ENCODE peak calls at places on chromosomes 3 and 15, in five cellular contexts. T is NAMALWA; A is activated CD8-positive, alpha-beta memory T cell treated with anti-CD3 and anti-CD28 coated beads for 1 hour; S is astrocyte of the spinal cord; I is AML-193. N is an unnamed sample.

GRCh38 chr3:15858547-15859506 is 61.0 kb upstream of the ANKRD28 start:
- DNase-seq in A (peak), I (peak), S (no peak), T (peak), N (no peak)

GRCh38 chr15:38176155-38176554 is 76.5 kb upstream of the SPRED1 start:
- DNase-seq in A (no peak), I (no peak), S (peak), T (no peak), N (no peak)

GRCh38 chr3:24591661-24592555 is 97.3 kb upstream of the THRB start:
- DNase-seq in T (no peak), I (no peak), A (no peak), S (no peak), N (no peak)

GRCh38 chr3:123046262-123046873 is 18.8 kb upstream of the SEMA5B start:
- DNase-seq in A (no peak), T (no peak), S (no peak), I (no peak), N (no peak)

GRCh38 chr3:194142156-194142910 is 6.4 kb downstream of the HES1 start:
- DNase-seq in S (no peak), T (no peak), A (no peak), I (peak), N (peak)

GRCh38 chr3:155449613-155450267 is 156.3 kb upstream of the STRIT1 start:
- DNase-seq in A (no peak), I (no peak), S (peak), T (no peak), N (no peak)

GRCh38 chr3:136750209-136750921 is 1.8 kb downstream of the STAG1 start:
- DNase-seq in S (peak), T (peak), I (peak), A (no peak), N (no peak)

GRCh38 chr15:78638658-78639314 is 2.2 kb downstream of the CHRNB4 start:
- DNase-seq in I (peak), T (peak), A (no peak), S (peak), N (no peak)

GRCh38 chr15:77417642-77418041 is 2.3 kb downstream of the PEAK1 start:
- DNase-seq in A (no peak), T (no peak), S (no peak), I (no peak), N (no peak)

GRCh38 chr15:87619161-87619960 is 637.2 kb downstream of the NTRK3 start:
- DNase-seq in I (no peak), A (no peak), T (no peak), S (peak), N (no peak)

GRCh38 chr15:70596354-70597055 is 166.9 kb downstream of the UACA start:
- DNase-seq in A (no peak), T (no peak), S (peak), I (no peak), N (no peak)

GRCh38 chr3:143571548-143571947 is 276.7 kb downstream of the SLC9A9 start:
- DNase-seq in T (no peak), S (peak), A (no peak), I (no peak), N (no peak)

GRCh38 chr3:186964629-186965028 is 34.3 kb downstream of the ST6GAL1 start:
- DNase-seq in A (no peak), I (no peak), S (no peak), T (no peak), N (no peak)

GRCh38 chr3:17175187-17175839 is 290.6 kb downstream of the PLCL2 start:
- DNase-seq in A (no peak), S (peak), I (no peak), T (no peak), N (no peak)

GRCh38 chr3:15694628-15695027 is 93.1 kb downstream of the BTD start:
- DNase-seq in S (no peak), T (no peak), I (no peak), A (no peak), N (no peak)

GRCh38 chr3:58175429-58176184 is 35.2 kb downstream of the DNASE1L3 start:
- DNase-seq in A (no peak), S (peak), T (no peak), I (no peak), N (no peak)

GRCh38 chr15:90816401-90817116 is 51.8 kb upstream of the FURIN start:
- DNase-seq in A (no peak), T (no peak), I (no peak), S (no peak), N (no peak)

GRCh38 chr15:39323706-39324105 is 257.2 kb upstream of the THBS1 start:
- DNase-seq in A (no peak), S (no peak), T (no peak), I (no peak), N (no peak)

GRCh38 chr15:100266166-100266565 is 75.6 kb downstream of the ADAMTS17 start:
- DNase-seq in S (no peak), I (no peak), A (no peak), T (no peak), N (no peak)

GRCh38 chr15:56767315-56767714 is 34.0 kb upstream of the ZNF280D start:
- DNase-seq in T (no peak), S (no peak), I (no peak), A (no peak), N (no peak)

GRCh38 chr3:138406606-138407005 is 27.8 kb upstream of the ESYT3 start:
- DNase-seq in A (no peak), T (no peak), S (no peak), I (no peak), N (peak)

GRCh38 chr3:25428003-25428861 is at the start of gene RARB:
- DNase-seq in T (no peak), A (no peak), S (peak), I (no peak), N (peak)

GRCh38 chr3:53196575-53197407 is 35.8 kb downstream of the PRKCD start:
- DNase-seq in A (no peak), S (peak), T (no peak), I (no peak), N (no peak)

GRCh38 chr3:105647047-105647446 is 221.8 kb downstream of the CBLB start:
- DNase-seq in A (no peak), I (peak), T (no peak), S (peak), N (no peak)

GRCh38 chr15:70770863-70771262 is 7.5 kb upstream of the UACA start:
- DNase-seq in I (no peak), S (no peak), T (no peak), A (no peak), N (no peak)

GRCh38 chr15:42494998-42495360 is 455 bp upstream of the SNAP23 start:
- DNase-seq in T (no peak), I (no peak), A (no peak), S (no peak), N (no peak)

GRCh38 chr15:99014803-99015676 is 7.4 kb upstream of the PGPEP1L start:
- DNase-seq in S (peak), I (no peak), A (no peak), T (no peak), N (no peak)

GRCh38 chr15:68354923-68355322 is 77.0 kb downstream of the ITGA11 start:
- DNase-seq in I (no peak), T (no peak), S (peak), A (no peak), N (no peak)

GRCh38 chr3:112640333-112640863 is 545 bp downstream of the CCDC80 start:
- DNase-seq in S (peak), T (peak), A (no peak), I (no peak), N (no peak)

GRCh38 chr3:183555541-183556081 is at the start of gene KLHL6:
- DNase-seq in T (peak), A (peak), S (no peak), I (peak), N (no peak)

GRCh38 chr3:30539772-30540171 is 66.6 kb upstream of the TGFBR2 start:
- DNase-seq in S (peak), A (no peak), T (no peak), I (no peak), N (no peak)

GRCh38 chr15:77138167-77138522 is 67.2 kb upstream of the TSPAN3 start:
- DNase-seq in T (no peak), S (no peak), A (no peak), I (no peak), N (no peak)

N was measured in suprapubic skin.